ENCODE peak calls at places on chromosomes 2 and 18, in six cellular contexts. F is 8988T, A is iris pigment epithelial cell, H is sciatic nerve, B is HEK293T, N is GOT3. I is an unnamed sample.

GRCh38 chr18:79941473-79942119 is 9.9 kb downstream of the SLC66A2 start:
- DNase-seq in F (no peak), A (no peak), H (peak; percentile 42), B (no peak), N (no peak), I (peak; percentile 37)

GRCh38 chr2:231632559-231633142 is 40.0 kb downstream of the TEX44 start:
- DNase-seq in F (no peak), A (peak; percentile 74), H (no peak), B (no peak), N (no peak), I (no peak)

GRCh38 chr2:10399358-10399757 is 48.8 kb downstream of the ODC1 start:
- DNase-seq in F (no peak), A (no peak), H (no peak), B (no peak), N (no peak), I (no peak)

GRCh38 chr2:44086639-44087036 is 82.0 kb upstream of the PPM1B start:
- DNase-seq in F (no peak), A (no peak), H (no peak), B (no peak), N (no peak), I (no peak)

GRCh38 chr18:74493689-74494088 is 2.5 kb upstream of the CNDP2 start:
- DNase-seq in F (no peak), A (peak; percentile 68), H (no peak), B (peak; percentile 13), N (no peak), I (no peak)

GRCh38 chr2:97963880-97964279 is 31.9 kb downstream of the TMEM131 start:
- DNase-seq in F (no peak), A (peak; percentile 17), H (no peak), B (no peak), N (no peak), I (no peak)

GRCh38 chr2:216346781-216347180 is 25.5 kb downstream of the MARCHF4 start:
- DNase-seq in F (no peak), A (no peak), H (no peak), B (no peak), N (no peak), I (no peak)

GRCh38 chr2:227370791-227371312 is 8.3 kb downstream of the TM4SF20 start:
- DNase-seq in F (no peak), A (peak; percentile 98), H (no peak), B (no peak), N (no peak), I (peak; percentile 70)

GRCh38 chr2:95024306-95024880 is 1.1 kb upstream of the MAL start:
- DNase-seq in F (no peak), A (no peak), H (no peak), B (no peak), N (no peak), I (no peak)

GRCh38 chr2:7014201-7014640 is 97.0 kb downstream of the RNF144A start:
- DNase-seq in F (no peak), A (peak; percentile 87), H (no peak), B (peak; percentile 47), N (no peak), I (no peak)

GRCh38 chr2:10091182-10091932 is 11.1 kb upstream of the CYS1 start:
- DNase-seq in F (no peak), A (no peak), H (no peak), B (no peak), N (no peak), I (no peak)

GRCh38 chr2:99141110-99142108 is at the start of gene C2orf15:
- DNase-seq in F (peak; percentile 46), A (peak; percentile 76), H (peak; percentile 96), B (peak; percentile 90), N (peak; percentile 75), I (peak; percentile 95)

GRCh38 chr18:28065031-28065792 is 111.7 kb downstream of the CDH2 start:
- DNase-seq in F (no peak), A (peak; percentile 87), H (no peak), B (no peak), N (no peak), I (no peak)

GRCh38 chr2:126909781-126910180 is 11.1 kb downstream of the TEX51 start:
- DNase-seq in F (no peak), A (no peak), H (peak; percentile 38), B (no peak), N (no peak), I (no peak)

GRCh38 chr2:173929441-173929840 is 35.7 kb downstream of the SP3 start:
- DNase-seq in F (no peak), A (peak; percentile 79), H (no peak), B (no peak), N (no peak), I (no peak)

GRCh38 chr2:201959626-201960025 is 74.0 kb upstream of the FZD7 start:
- DNase-seq in F (no peak), A (no peak), H (no peak), B (no peak), N (no peak), I (peak; percentile 4)

I was measured in sigmoid colon.